ENCODE peak calls at places on chromosomes 2 and 18, in four cellular contexts. R is GM12878, M is H1, N is K562. F is an unnamed sample.

GRCh38 chr2:28647682-28648081 is 103.9 kb upstream of the PPP1CB start:
- DNase-seq in R (no peak), M (no peak), N (no peak), F (no peak)

GRCh38 chr18:77255426-77256105 is 5.9 kb downstream of the GALR1 start:
- DNase-seq in R (no peak), M (no peak), N (no peak), F (no peak)

GRCh38 chr2:173240083-173240482 is 114.6 kb upstream of the CDCA7 start:
- DNase-seq in R (no peak), M (no peak), N (no peak), F (no peak)

GRCh38 chr18:46260016-46260878 is 156.1 kb downstream of the HAUS1 start:
- DNase-seq in R (no peak), M (no peak), N (no peak), F (no peak)

GRCh38 chr2:88212251-88212790 is 42.2 kb downstream of the THNSL2 start:
- DNase-seq in R (no peak), M (no peak), N (peak), F (peak)

GRCh38 chr18:44198296-44199284 is 482.1 kb upstream of the SETBP1 start:
- DNase-seq in R (no peak), M (no peak), N (no peak), F (no peak)

GRCh38 chr2:39059366-39059952 is 61.4 kb downstream of the SOS1 start:
- DNase-seq in R (no peak), M (no peak), N (peak), F (peak)

GRCh38 chr2:65103013-65103720 is 26.7 kb downstream of the RAB1A start:
- DNase-seq in R (no peak), M (no peak), N (no peak), F (no peak)

GRCh38 chr2:179524940-179525339 is 260.3 kb upstream of the SESTD1 start:
- DNase-seq in R (no peak), M (no peak), N (no peak), F (peak)

GRCh38 chr18:36672437-36673344 is 156.1 kb downstream of the TPGS2 start:
- DNase-seq in R (no peak), M (no peak), N (no peak), F (no peak)
- TF ChIP-seq RAD21 in R (no peak), M (no peak), N (no peak), F (no peak)

DNA sequence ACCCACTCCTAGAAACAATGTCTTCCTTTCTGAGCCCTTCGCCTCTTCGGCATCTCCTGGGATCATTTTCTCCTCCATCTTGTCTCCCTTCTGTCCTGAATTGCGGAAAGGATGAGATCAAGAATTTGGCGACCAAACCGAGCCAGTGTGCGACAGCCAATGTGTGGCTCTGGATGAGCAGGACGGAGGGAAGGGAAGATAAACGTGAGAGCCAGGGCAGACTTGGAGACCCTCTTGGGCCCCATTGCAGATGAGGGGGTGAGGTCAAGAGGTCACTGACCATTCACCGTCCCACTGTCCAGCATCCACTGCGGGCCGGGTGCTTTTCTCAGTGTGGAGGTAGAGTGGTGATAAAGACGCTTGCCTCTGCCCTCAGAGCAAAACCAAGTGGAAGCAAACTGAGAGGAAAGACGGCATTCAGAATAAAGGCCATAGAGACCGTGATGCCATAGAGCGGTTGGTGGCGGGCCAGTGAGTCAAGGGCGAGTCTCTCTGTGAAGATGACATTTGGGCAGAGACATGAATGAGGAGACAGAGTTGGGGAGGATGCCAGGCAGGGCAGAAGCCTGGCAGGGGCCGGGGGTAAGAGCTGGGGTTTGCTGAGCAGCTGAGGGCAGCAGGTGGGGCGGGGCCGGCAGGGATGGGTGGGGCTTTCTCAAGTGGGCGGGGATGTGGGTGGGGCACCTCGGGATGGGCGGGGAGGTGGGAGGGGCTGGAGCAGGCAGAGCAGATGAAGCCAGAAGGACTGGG is 55.6 kb downstream of the ACAA2 start:
- DNase-seq in R (no peak), M (no peak), N (peak), F (no peak)
- TF ChIP-seq ATF2 in R (no peak), M (no peak), N (no peak), F (no peak)

GRCh38 chr2:151306621-151307020 is 17.2 kb upstream of the NMI start:
- DNase-seq in R (no peak), M (no peak), N (no peak), F (no peak)
- TF ChIP-seq RAD21 in R (no peak), M (no peak), N (no peak), F (no peak)

GRCh38 chr2:143029141-143029540 is 100.1 kb upstream of the ARHGAP15 start:
- DNase-seq in R (no peak), M (no peak), N (no peak), F (no peak)

GRCh38 chr2:143030127-143030526 is 99.1 kb upstream of the ARHGAP15 start:
- DNase-seq in R (peak), M (no peak), N (no peak), F (no peak)

GRCh38 chr2:143026411-143027054 is 102.7 kb upstream of the ARHGAP15 start:
- DNase-seq in R (no peak), M (no peak), N (no peak), F (no peak)
- TF ChIP-seq ATF2 in R (no peak), M (no peak), N (no peak), F (no peak)

GRCh38 chr18:61551586-61551985 is 218.4 kb downstream of the CDH20 start:
- DNase-seq in R (peak), M (peak), N (peak), F (peak)
- TF ChIP-seq RAD21 in R (peak), M (peak), N (peak), F (no peak)

GRCh38 chr2:99425022-99425421 is 64.8 kb downstream of the REV1 start:
- DNase-seq in R (no peak), M (no peak), N (no peak), F (no peak)
- TF ChIP-seq ATF2 in R (no peak), M (no peak), N (no peak), F (no peak)

F was measured in HepG2.